ENCODE peak calls at places on chromosomes 6 and 20, in nine cellular contexts. One of them, this sample, is unnamed.

GRCh38 chr6:105184921-105185320 is 5.1 kb upstream of the POPDC3 start:
- DNase-seq in H1: no peak
- DNase-seq in suprapubic skin: no peak
- DNase-seq in sigmoid colon: no peak
- DNase-seq in transverse colon: no peak
- DNase-seq in spleen: no peak
- DNase-seq in stomach: no peak
- DNase-seq in prostate gland: no peak
- DNase-seq in HCT116: no peak
- DNase-seq in this sample: no peak

GRCh38 chr6:18978330-18979128 is 591.4 kb downstream of the RNF144B start:
- DNase-seq in H1: no peak
- DNase-seq in suprapubic skin: no peak
- DNase-seq in sigmoid colon: no peak
- DNase-seq in transverse colon: no peak
- DNase-seq in spleen: no peak
- DNase-seq in stomach: no peak
- DNase-seq in prostate gland: peak
- DNase-seq in HCT116: no peak
- DNase-seq in this sample: no peak

GRCh38 chr20:14921546-14921945 is 584.1 kb upstream of the FLRT3 start:
- DNase-seq in H1: no peak
- DNase-seq in suprapubic skin: no peak
- DNase-seq in sigmoid colon: no peak
- DNase-seq in transverse colon: no peak
- DNase-seq in spleen: no peak
- DNase-seq in stomach: no peak
- DNase-seq in prostate gland: no peak
- DNase-seq in HCT116: no peak
- DNase-seq in this sample: no peak

GRCh38 chr6:112409311-112409710 is 62.2 kb downstream of the RFPL4B start:
- DNase-seq in H1: no peak
- DNase-seq in suprapubic skin: no peak
- DNase-seq in sigmoid colon: no peak
- DNase-seq in transverse colon: no peak
- DNase-seq in spleen: no peak
- DNase-seq in stomach: no peak
- DNase-seq in prostate gland: no peak
- DNase-seq in HCT116: no peak
- DNase-seq in this sample: no peak

GRCh38 chr6:3421763-3422456 is 34.9 kb downstream of the SLC22A23 start:
- DNase-seq in H1: no peak
- DNase-seq in suprapubic skin: peak
- DNase-seq in sigmoid colon: no peak
- DNase-seq in transverse colon: no peak
- DNase-seq in spleen: no peak
- DNase-seq in stomach: no peak
- DNase-seq in prostate gland: no peak
- DNase-seq in HCT116: no peak
- DNase-seq in this sample: no peak

GRCh38 chr20:13025181-13025580 is 16.4 kb downstream of the SPTLC3 start:
- DNase-seq in H1: no peak
- DNase-seq in suprapubic skin: no peak
- DNase-seq in sigmoid colon: no peak
- DNase-seq in transverse colon: no peak
- DNase-seq in spleen: no peak
- DNase-seq in stomach: no peak
- DNase-seq in prostate gland: no peak
- DNase-seq in HCT116: no peak
- DNase-seq in this sample: no peak

GRCh38 chr6:89997456-89998445 is 103.5 kb downstream of the GJA10 start:
- DNase-seq in H1: no peak
- DNase-seq in suprapubic skin: no peak
- DNase-seq in sigmoid colon: no peak
- DNase-seq in transverse colon: peak
- DNase-seq in spleen: no peak
- DNase-seq in stomach: no peak
- DNase-seq in prostate gland: peak
- DNase-seq in HCT116: no peak
- DNase-seq in this sample: no peak

GRCh38 chr6:168715643-168716481 is 274.9 kb downstream of the SMOC2 start:
- DNase-seq in H1: no peak
- DNase-seq in suprapubic skin: no peak
- DNase-seq in sigmoid colon: no peak
- DNase-seq in transverse colon: no peak
- DNase-seq in spleen: no peak
- DNase-seq in stomach: no peak
- DNase-seq in prostate gland: no peak
- DNase-seq in HCT116: no peak
- DNase-seq in this sample: peak

GRCh38 chr20:59145926-59146800 is 17.5 kb upstream of the ZNF831 start:
- DNase-seq in H1: no peak
- DNase-seq in suprapubic skin: peak
- DNase-seq in sigmoid colon: no peak
- DNase-seq in transverse colon: no peak
- DNase-seq in spleen: peak
- DNase-seq in stomach: no peak
- DNase-seq in prostate gland: no peak
- DNase-seq in HCT116: no peak
- DNase-seq in this sample: peak

GRCh38 chr6:31048090-31048489 is 37.8 kb downstream of the MUC22 start:
- DNase-seq in H1: no peak
- DNase-seq in suprapubic skin: no peak
- DNase-seq in sigmoid colon: no peak
- DNase-seq in transverse colon: no peak
- DNase-seq in spleen: no peak
- DNase-seq in stomach: no peak
- DNase-seq in prostate gland: no peak
- DNase-seq in HCT116: no peak
- DNase-seq in this sample: no peak

GRCh38 chr6:79077680-79078056 is 386 bp downstream of the PHIP start:
- DNase-seq in H1: no peak
- DNase-seq in suprapubic skin: no peak
- DNase-seq in sigmoid colon: peak
- DNase-seq in transverse colon: peak
- DNase-seq in spleen: no peak
- DNase-seq in stomach: peak
- DNase-seq in prostate gland: no peak
- DNase-seq in HCT116: no peak
- DNase-seq in this sample: no peak

GRCh38 chr6:79079425-79080130 is 1.5 kb upstream of the PHIP start:
- DNase-seq in H1: no peak
- DNase-seq in suprapubic skin: no peak
- DNase-seq in sigmoid colon: no peak
- DNase-seq in transverse colon: no peak
- DNase-seq in spleen: no peak
- DNase-seq in stomach: no peak
- DNase-seq in prostate gland: no peak
- DNase-seq in HCT116: no peak
- DNase-seq in this sample: no peak

GRCh38 chr6:79076160-79076559 is 1.9 kb downstream of the PHIP start:
- DNase-seq in H1: no peak
- DNase-seq in suprapubic skin: no peak
- DNase-seq in sigmoid colon: no peak
- DNase-seq in transverse colon: no peak
- DNase-seq in spleen: no peak
- DNase-seq in stomach: no peak
- DNase-seq in prostate gland: no peak
- DNase-seq in HCT116: no peak
- DNase-seq in this sample: no peak

GRCh38 chr6:79078057-79078969 is at the start of gene PHIP:
- DNase-seq in H1: peak
- DNase-seq in suprapubic skin: peak
- DNase-seq in sigmoid colon: peak
- DNase-seq in transverse colon: peak
- DNase-seq in spleen: peak
- DNase-seq in stomach: peak
- DNase-seq in prostate gland: peak
- DNase-seq in HCT116: peak
- DNase-seq in this sample: peak

GRCh38 chr6:79076881-79077641 is 993 bp downstream of the PHIP start:
- DNase-seq in H1: peak
- DNase-seq in suprapubic skin: peak
- DNase-seq in sigmoid colon: peak
- DNase-seq in transverse colon: peak
- DNase-seq in spleen: peak
- DNase-seq in stomach: peak
- DNase-seq in prostate gland: peak
- DNase-seq in HCT116: peak
- DNase-seq in this sample: no peak
- TF ChIP-seq POLR2A in H1: peak
- TF ChIP-seq POLR2A in suprapubic skin: no peak
- TF ChIP-seq POLR2A in sigmoid colon: no peak
- TF ChIP-seq POLR2A in transverse colon: peak
- TF ChIP-seq POLR2A in spleen: peak
- TF ChIP-seq POLR2A in stomach: no peak
- TF ChIP-seq POLR2A in prostate gland: peak
- TF ChIP-seq POLR2A in HCT116: no peak
- TF ChIP-seq POLR2A in this sample: no peak

GRCh38 chr6:7108964-7109836 is 1.4 kb downstream of the RREB1 start:
- DNase-seq in H1: no peak
- DNase-seq in suprapubic skin: peak
- DNase-seq in sigmoid colon: peak
- DNase-seq in transverse colon: peak
- DNase-seq in spleen: peak
- DNase-seq in stomach: peak
- DNase-seq in prostate gland: peak
- DNase-seq in HCT116: no peak
- DNase-seq in this sample: no peak
- TF ChIP-seq POLR2AphosphoS5 in H1: no peak
- TF ChIP-seq POLR2AphosphoS5 in suprapubic skin: no peak
- TF ChIP-seq POLR2AphosphoS5 in sigmoid colon: peak
- TF ChIP-seq POLR2AphosphoS5 in transverse colon: peak
- TF ChIP-seq POLR2AphosphoS5 in spleen: peak
- TF ChIP-seq POLR2AphosphoS5 in stomach: peak
- TF ChIP-seq POLR2AphosphoS5 in prostate gland: peak
- TF ChIP-seq POLR2AphosphoS5 in HCT116: no peak
- TF ChIP-seq POLR2AphosphoS5 in this sample: no peak

GRCh38 chr6:26324295-26324727 is 40.7 kb upstream of the BTN3A2 start:
- DNase-seq in H1: no peak
- DNase-seq in suprapubic skin: no peak
- DNase-seq in sigmoid colon: no peak
- DNase-seq in transverse colon: no peak
- DNase-seq in spleen: no peak
- DNase-seq in stomach: no peak
- DNase-seq in prostate gland: no peak
- DNase-seq in HCT116: no peak
- DNase-seq in this sample: no peak

GRCh38 chr6:26330835-26331808 is 33.9 kb upstream of the BTN3A2 start:
- DNase-seq in H1: no peak
- DNase-seq in suprapubic skin: no peak
- DNase-seq in sigmoid colon: no peak
- DNase-seq in transverse colon: no peak
- DNase-seq in spleen: no peak
- DNase-seq in stomach: no peak
- DNase-seq in prostate gland: no peak
- DNase-seq in HCT116: no peak
- DNase-seq in this sample: no peak

GRCh38 chr6:26328265-26328844 is 36.6 kb upstream of the BTN3A2 start:
- DNase-seq in H1: no peak
- DNase-seq in suprapubic skin: no peak
- DNase-seq in sigmoid colon: no peak
- DNase-seq in transverse colon: no peak
- DNase-seq in spleen: no peak
- DNase-seq in stomach: no peak
- DNase-seq in prostate gland: no peak
- DNase-seq in HCT116: no peak
- DNase-seq in this sample: no peak

GRCh38 chr6:26329763-26330511 is 35.1 kb upstream of the BTN3A2 start:
- DNase-seq in H1: no peak
- DNase-seq in suprapubic skin: no peak
- DNase-seq in sigmoid colon: no peak
- DNase-seq in transverse colon: peak
- DNase-seq in spleen: no peak
- DNase-seq in stomach: no peak
- DNase-seq in prostate gland: no peak
- DNase-seq in HCT116: no peak
- DNase-seq in this sample: no peak

DNA sequence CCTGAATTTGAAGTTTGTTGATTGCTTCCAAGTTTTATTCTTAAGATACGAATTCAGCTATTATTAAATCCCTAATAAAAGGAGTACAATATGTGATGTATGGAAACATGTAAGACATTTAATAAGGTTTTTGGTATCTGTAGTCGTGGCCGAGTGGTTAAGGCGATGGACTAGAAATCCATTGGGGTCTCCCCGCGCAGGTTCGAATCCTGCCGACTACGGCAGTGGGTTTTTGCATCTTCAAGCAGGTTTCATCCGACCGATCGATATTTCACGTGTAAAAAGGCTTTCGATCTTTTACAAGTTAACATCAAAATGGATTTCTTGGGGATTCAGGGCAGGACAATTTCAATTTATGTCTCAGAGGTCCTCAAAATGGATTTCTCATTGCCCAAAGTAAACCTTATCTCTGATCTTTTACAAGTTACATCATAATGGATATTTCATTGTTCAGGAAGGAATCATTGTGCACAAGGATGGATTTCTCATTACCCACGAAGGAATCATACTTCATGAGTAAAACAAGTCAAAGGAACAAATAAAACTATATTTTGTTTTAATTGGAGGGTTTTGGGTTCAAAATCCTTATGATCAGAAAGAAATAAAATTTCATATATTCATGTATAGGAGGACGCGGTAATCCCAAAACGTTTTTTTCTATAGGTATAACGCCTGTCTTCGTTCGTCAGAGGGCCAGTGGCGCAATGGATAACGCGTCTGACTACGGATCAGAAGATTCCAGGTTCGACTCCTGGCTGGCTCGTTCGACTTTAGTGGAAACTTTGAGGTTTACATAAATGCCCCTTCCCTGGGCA is 37.3 kb upstream of the BTN3A2 start:
- DNase-seq in H1: no peak
- DNase-seq in suprapubic skin: no peak
- DNase-seq in sigmoid colon: no peak
- DNase-seq in transverse colon: peak
- DNase-seq in spleen: no peak
- DNase-seq in stomach: no peak
- DNase-seq in prostate gland: no peak
- DNase-seq in HCT116: peak
- DNase-seq in this sample: no peak
- H3K4me3 ChIP-seq in H1: peak
- H3K4me3 ChIP-seq in suprapubic skin: no peak
- H3K4me3 ChIP-seq in sigmoid colon: no peak
- H3K4me3 ChIP-seq in transverse colon: no peak
- H3K4me3 ChIP-seq in spleen: no peak
- H3K4me3 ChIP-seq in stomach: no peak
- H3K4me3 ChIP-seq in prostate gland: no peak
- H3K4me3 ChIP-seq in HCT116: peak
- H3K4me3 ChIP-seq in this sample: no peak

DNA sequence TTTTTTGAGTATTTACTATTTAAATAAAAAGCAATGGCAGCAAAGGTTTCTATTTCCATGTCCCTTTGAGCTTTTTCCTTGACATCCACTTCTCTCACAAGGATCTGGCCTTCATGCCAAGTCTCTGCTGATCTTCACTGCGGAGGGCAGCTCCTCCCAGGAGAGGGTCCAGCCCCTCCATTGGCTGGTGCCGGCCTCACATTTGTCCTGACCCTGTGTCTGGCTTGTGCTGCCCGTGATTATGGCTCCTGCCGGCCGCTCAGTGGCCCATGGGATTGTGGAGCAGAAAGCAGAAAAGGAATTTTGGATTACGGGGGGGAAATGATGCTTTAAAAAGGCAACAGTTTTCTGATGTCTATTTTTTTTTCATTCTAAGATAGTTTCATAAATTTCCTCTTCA is 31.2 kb upstream of the PDE7B start:
- DNase-seq in H1: no peak
- DNase-seq in suprapubic skin: no peak
- DNase-seq in sigmoid colon: no peak
- DNase-seq in transverse colon: no peak
- DNase-seq in spleen: no peak
- DNase-seq in stomach: no peak
- DNase-seq in prostate gland: no peak
- DNase-seq in HCT116: no peak
- DNase-seq in this sample: no peak
- TF ChIP-seq POLR2A in H1: no peak
- TF ChIP-seq POLR2A in suprapubic skin: no peak
- TF ChIP-seq POLR2A in sigmoid colon: no peak
- TF ChIP-seq POLR2A in transverse colon: no peak
- TF ChIP-seq POLR2A in spleen: no peak
- TF ChIP-seq POLR2A in stomach: no peak
- TF ChIP-seq POLR2A in prostate gland: no peak
- TF ChIP-seq POLR2A in HCT116: no peak
- TF ChIP-seq POLR2A in this sample: no peak

This sample was measured in vagina.